ENCODE peak calls at places on chromosomes 2 and 18, in six cellular contexts. B is A172; R is upper lobe of right lung; N is activated CD4-positive, alpha-beta T cell treated with anti-CD3 and anti-CD28 coated beads, Interleukin-2, amount 50 U/mL, for 24 hours; L is HepG2; K is NCI-H1092 treated with DMSO at 0.1 percent for 48 hours. F is an unnamed sample.

GRCh38 chr18:57881818-57882413 is 78.8 kb upstream of the ATP8B1 start:
- DNase-seq in B (peak), R (peak), N (peak), L (peak), K (peak), F (peak)

GRCh38 chr2:26068602-26069298 is 34.9 kb downstream of the RAB10 start:
- DNase-seq in B (peak), R (no peak), N (peak), L (peak), K (no peak), F (no peak)

GRCh38 chr2:111135910-111136297 is 15.2 kb downstream of the BCL2L11 start:
- DNase-seq in B (peak), R (no peak), N (no peak), L (peak), K (no peak), F (peak)

GRCh38 chr2:168293766-168294165 is 46.4 kb upstream of the STK39 start:
- DNase-seq in B (no peak), R (no peak), N (no peak), L (peak), K (no peak), F (no peak)

GRCh38 chr2:30223413-30223874 is 7.9 kb upstream of the LBH start:
- DNase-seq in B (no peak), R (no peak), N (no peak), L (no peak), K (no peak), F (no peak)

GRCh38 chr18:7677001-7677400 is 109.9 kb downstream of the PTPRM start:
- DNase-seq in B (no peak), R (no peak), N (no peak), L (no peak), K (no peak), F (no peak)

GRCh38 chr18:79644006-79644665 is 35.5 kb upstream of the CTDP1 start:
- DNase-seq in B (peak), R (peak), N (peak), L (peak), K (peak), F (peak)

GRCh38 chr2:224909885-224910517 is 132.3 kb downstream of the DOCK10 start:
- DNase-seq in B (peak), R (peak), N (no peak), L (no peak), K (peak), F (peak)

GRCh38 chr2:9674931-9675330 is 44.1 kb upstream of the YWHAQ start:
- DNase-seq in B (no peak), R (no peak), N (no peak), L (no peak), K (no peak), F (no peak)

GRCh38 chr2:109049022-109049421 is 60.0 kb upstream of the EDAR start:
- DNase-seq in B (no peak), R (no peak), N (no peak), L (no peak), K (no peak), F (no peak)

GRCh38 chr2:64202206-64202864 is 58.1 kb upstream of the PELI1 start:
- DNase-seq in B (no peak), R (no peak), N (no peak), L (no peak), K (no peak), F (no peak)

GRCh38 chr18:22841840-22842239 is 91.3 kb upstream of the RBBP8 start:
- DNase-seq in B (no peak), R (no peak), N (no peak), L (no peak), K (no peak), F (no peak)

GRCh38 chr2:119233326-119234020 is 9.8 kb downstream of the STEAP3 start:
- DNase-seq in B (peak), R (no peak), N (no peak), L (no peak), K (no peak), F (no peak)

GRCh38 chr2:74405994-74406583 is 15.3 kb downstream of the C2orf81 start:
- DNase-seq in B (peak), R (no peak), N (no peak), L (no peak), K (no peak), F (no peak)

GRCh38 chr2:32947484-32948143 is 861 bp downstream of the LTBP1 start:
- DNase-seq in B (peak), R (peak), N (no peak), L (no peak), K (no peak), F (no peak)

GRCh38 chr2:67851946-67852345 is 210.9 kb downstream of the C1D start:
- DNase-seq in B (no peak), R (no peak), N (no peak), L (no peak), K (no peak), F (no peak)

GRCh38 chr2:28691774-28692281 is 59.8 kb upstream of the PPP1CB start:
- DNase-seq in B (peak), R (no peak), N (no peak), L (peak), K (no peak), F (no peak)

GRCh38 chr2:44778671-44779476 is 162.6 kb upstream of the SIX3 start:
- DNase-seq in B (no peak), R (no peak), N (no peak), L (no peak), K (no peak), F (no peak)

GRCh38 chr18:78542204-78542603 is 437.4 kb upstream of the SALL3 start:
- DNase-seq in B (peak), R (peak), N (no peak), L (no peak), K (no peak), F (peak)

F was measured in sciatic nerve.